ENCODE peak calls at places on chromosomes 16 and 17, in seven cellular contexts. One of them, this sample, is unnamed.

GRCh38 chr17:46876353-46876887 is 25.0 kb downstream of the WNT9B start:
- DNase-seq in amniotic stem cell: no peak
- DNase-seq in HCEC 1CT: no peak
- DNase-seq in sciatic nerve: no peak
- DNase-seq in NCI-H82: peak; percentile 47
- DNase-seq in NCI-H1436: peak; percentile 76
- DNase-seq in HCT116: peak; percentile 61
- DNase-seq in this sample: peak; percentile 55

GRCh38 chr16:19264123-19264673 is 21.3 kb upstream of the CLEC19A start:
- DNase-seq in amniotic stem cell: no peak
- DNase-seq in HCEC 1CT: no peak
- DNase-seq in sciatic nerve: no peak
- DNase-seq in NCI-H82: no peak
- DNase-seq in NCI-H1436: no peak
- DNase-seq in HCT116: no peak
- DNase-seq in this sample: no peak

GRCh38 chr17:4853195-4853762 is 20.1 kb downstream of the MINK1 start:
- DNase-seq in amniotic stem cell: no peak
- DNase-seq in HCEC 1CT: no peak
- DNase-seq in sciatic nerve: no peak
- DNase-seq in NCI-H82: no peak
- DNase-seq in NCI-H1436: no peak
- DNase-seq in HCT116: no peak
- DNase-seq in this sample: no peak

GRCh38 chr17:59378621-59379194 is 47.3 kb downstream of the YPEL2 start:
- DNase-seq in amniotic stem cell: peak; percentile 49
- DNase-seq in HCEC 1CT: peak; percentile 72
- DNase-seq in sciatic nerve: no peak
- DNase-seq in NCI-H82: peak; percentile 30
- DNase-seq in NCI-H1436: no peak
- DNase-seq in HCT116: no peak
- DNase-seq in this sample: no peak

GRCh38 chr16:53142823-53143568 is 88.2 kb downstream of the CHD9 start:
- DNase-seq in amniotic stem cell: no peak
- DNase-seq in HCEC 1CT: no peak
- DNase-seq in sciatic nerve: no peak
- DNase-seq in NCI-H82: no peak
- DNase-seq in NCI-H1436: no peak
- DNase-seq in HCT116: no peak
- DNase-seq in this sample: no peak

GRCh38 chr16:13316008-13316407 is 414.6 kb downstream of the SHISA9 start:
- DNase-seq in amniotic stem cell: no peak
- DNase-seq in HCEC 1CT: no peak
- DNase-seq in sciatic nerve: no peak
- DNase-seq in NCI-H82: no peak
- DNase-seq in NCI-H1436: no peak
- DNase-seq in HCT116: no peak
- DNase-seq in this sample: no peak

GRCh38 chr17:74877592-74878543 is 5.1 kb upstream of the FDXR start:
- DNase-seq in amniotic stem cell: no peak
- DNase-seq in HCEC 1CT: peak; percentile 23
- DNase-seq in sciatic nerve: no peak
- DNase-seq in NCI-H82: peak; percentile 28
- DNase-seq in NCI-H1436: peak; percentile 36
- DNase-seq in HCT116: peak; percentile 49
- DNase-seq in this sample: no peak

GRCh38 chr16:49431591-49432290 is 58.1 kb downstream of the C16orf78 start:
- DNase-seq in amniotic stem cell: no peak
- DNase-seq in HCEC 1CT: no peak
- DNase-seq in sciatic nerve: no peak
- DNase-seq in NCI-H82: no peak
- DNase-seq in NCI-H1436: no peak
- DNase-seq in HCT116: no peak
- DNase-seq in this sample: no peak

GRCh38 chr17:78544876-78545755 is 32.1 kb downstream of the DNAH17 start:
- DNase-seq in amniotic stem cell: no peak
- DNase-seq in HCEC 1CT: no peak
- DNase-seq in sciatic nerve: no peak
- DNase-seq in NCI-H82: no peak
- DNase-seq in NCI-H1436: no peak
- DNase-seq in HCT116: no peak
- DNase-seq in this sample: no peak

GRCh38 chr17:37399404-37399803 is 7.2 kb downstream of the ACACA start:
- DNase-seq in amniotic stem cell: no peak
- DNase-seq in HCEC 1CT: no peak
- DNase-seq in sciatic nerve: no peak
- DNase-seq in NCI-H82: no peak
- DNase-seq in NCI-H1436: no peak
- DNase-seq in HCT116: no peak
- DNase-seq in this sample: no peak

GRCh38 chr17:14741516-14741915 is 440.6 kb downstream of the HS3ST3B1 start:
- DNase-seq in amniotic stem cell: no peak
- DNase-seq in HCEC 1CT: no peak
- DNase-seq in sciatic nerve: no peak
- DNase-seq in NCI-H82: peak; percentile 70
- DNase-seq in NCI-H1436: no peak
- DNase-seq in HCT116: no peak
- DNase-seq in this sample: no peak

GRCh38 chr17:76204277-76204676 is 36.0 kb downstream of the RNF157 start:
- DNase-seq in amniotic stem cell: peak; percentile 25
- DNase-seq in HCEC 1CT: peak; percentile 92
- DNase-seq in sciatic nerve: no peak
- DNase-seq in NCI-H82: no peak
- DNase-seq in NCI-H1436: no peak
- DNase-seq in HCT116: no peak
- DNase-seq in this sample: no peak

GRCh38 chr17:28426081-28426519 is 20.1 kb upstream of the SLC46A1 start:
- DNase-seq in amniotic stem cell: no peak
- DNase-seq in HCEC 1CT: no peak
- DNase-seq in sciatic nerve: no peak
- DNase-seq in NCI-H82: peak; percentile 66
- DNase-seq in NCI-H1436: no peak
- DNase-seq in HCT116: no peak
- DNase-seq in this sample: no peak

GRCh38 chr16:19323596-19323995 is 38.1 kb downstream of the CLEC19A start:
- DNase-seq in amniotic stem cell: no peak
- DNase-seq in HCEC 1CT: no peak
- DNase-seq in sciatic nerve: no peak
- DNase-seq in NCI-H82: no peak
- DNase-seq in NCI-H1436: no peak
- DNase-seq in HCT116: no peak
- DNase-seq in this sample: no peak

GRCh38 chr17:59001158-59001814 is 105.4 kb downstream of the TRIM37 start:
- DNase-seq in amniotic stem cell: peak; percentile 31
- DNase-seq in HCEC 1CT: peak; percentile 4
- DNase-seq in sciatic nerve: no peak
- DNase-seq in NCI-H82: no peak
- DNase-seq in NCI-H1436: no peak
- DNase-seq in HCT116: no peak
- DNase-seq in this sample: no peak

GRCh38 chr16:57167537-57167936 is 18.3 kb downstream of the PSME3IP1 start:
- DNase-seq in amniotic stem cell: no peak
- DNase-seq in HCEC 1CT: no peak
- DNase-seq in sciatic nerve: no peak
- DNase-seq in NCI-H82: no peak
- DNase-seq in NCI-H1436: no peak
- DNase-seq in HCT116: no peak
- DNase-seq in this sample: no peak

GRCh38 chr17:30176845-30177244 is 58.7 kb downstream of the SLC6A4 start:
- DNase-seq in amniotic stem cell: no peak
- DNase-seq in HCEC 1CT: no peak
- DNase-seq in sciatic nerve: no peak
- DNase-seq in NCI-H82: no peak
- DNase-seq in NCI-H1436: no peak
- DNase-seq in HCT116: no peak
- DNase-seq in this sample: no peak

GRCh38 chr16:67149276-67150057 is 1.3 kb downstream of the B3GNT9 start:
- DNase-seq in amniotic stem cell: no peak
- DNase-seq in HCEC 1CT: no peak
- DNase-seq in sciatic nerve: peak; percentile 60
- DNase-seq in NCI-H82: no peak
- DNase-seq in NCI-H1436: no peak
- DNase-seq in HCT116: no peak
- DNase-seq in this sample: no peak